ENCODE peak calls at places on chromosomes 11 and 22, in six cellular contexts. M is suprapubic skin, N is spleen, I is erythroblast, J is endothelial cell of umbilical vein, L is lower leg skin. D is an unnamed sample.

GRCh38 chr11:37988031-37988430 is 1390.0 kb upstream of the RAG2 start:
- DNase-seq in M (no peak), I (no peak), N (no peak), J (peak), L (no peak), D (no peak)

GRCh38 chr11:118870396-118871343 is 13.0 kb upstream of the CXCR5 start:
- DNase-seq in L (no peak), J (no peak), I (no peak), N (peak), M (no peak), D (no peak)

GRCh38 chr22:24994070-24994763 is 41.7 kb downstream of the KIAA1671 start:
- DNase-seq in J (no peak), N (no peak), I (no peak), L (no peak), M (no peak), D (peak)

GRCh38 chr11:88312665-88313064 is 24.9 kb downstream of the CTSC start:
- DNase-seq in I (no peak), L (no peak), J (no peak), M (no peak), N (no peak), D (no peak)

GRCh38 chr11:103993502-103993901 is 42.9 kb upstream of the DDI1 start:
- DNase-seq in L (no peak), J (no peak), I (no peak), M (no peak), N (no peak), D (no peak)

GRCh38 chr11:3860360-3860759 is 4.9 kb downstream of the STIM1 start:
- DNase-seq in L (no peak), I (no peak), N (no peak), J (no peak), M (no peak), D (no peak)

GRCh38 chr22:19146215-19146968 is 1.9 kb upstream of the ESS2 start:
- DNase-seq in I (no peak), L (no peak), N (peak), M (no peak), J (no peak), D (no peak)

GRCh38 chr11:117887431-117888139 is 11.1 kb upstream of the FXYD6 start:
- DNase-seq in M (no peak), J (no peak), I (no peak), L (peak), N (no peak), D (no peak)

GRCh38 chr22:48709453-48709852 is 1118.2 kb downstream of the BRD1 start:
- DNase-seq in I (no peak), M (no peak), J (no peak), L (no peak), N (peak), D (no peak)

GRCh38 chr22:19122752-19123492 is 710 bp upstream of the DGCR2 start:
- DNase-seq in M (no peak), J (no peak), I (peak), L (no peak), N (no peak), D (peak)

GRCh38 chr11:129490004-129490403 is 114.4 kb downstream of the BARX2 start:
- DNase-seq in J (no peak), M (no peak), L (no peak), N (no peak), I (no peak), D (no peak)

GRCh38 chr11:10493041-10493663 is 38.1 kb downstream of the AMPD3 start:
- DNase-seq in N (no peak), J (no peak), L (peak), I (no peak), M (no peak), D (no peak)

GRCh38 chr11:92276773-92277172 is 52.2 kb downstream of the FAT3 start:
- DNase-seq in L (no peak), M (no peak), J (peak), I (no peak), N (no peak), D (no peak)

GRCh38 chr22:42962295-42963230 is 52.4 kb downstream of the PACSIN2 start:
- DNase-seq in L (no peak), I (peak), J (no peak), M (peak), N (no peak), D (no peak)

GRCh38 chr11:83008581-83008923 is 63.1 kb downstream of the RAB30 start:
- DNase-seq in M (no peak), I (no peak), L (no peak), N (no peak), J (no peak), D (peak)

GRCh38 chr11:46119352-46120216 is 1.7 kb downstream of the PHF21A start:
- DNase-seq in I (peak), M (no peak), J (peak), L (no peak), N (peak), D (no peak)

GRCh38 chr11:86931965-86932332 is 23.2 kb downstream of the FZD4 start:
- DNase-seq in N (no peak), L (no peak), J (peak), I (peak), M (no peak), D (no peak)

GRCh38 chr22:20547029-20547428 is 39.6 kb downstream of the MED15 start:
- DNase-seq in J (no peak), M (no peak), I (no peak), L (no peak), N (no peak), D (no peak)

GRCh38 chr11:127789887-127790286 is 789.3 kb upstream of the KIRREL3 start:
- DNase-seq in M (no peak), I (peak), N (no peak), L (no peak), J (no peak), D (no peak)

GRCh38 chr11:112859787-112860186 is 101.4 kb upstream of the NCAM1 start:
- DNase-seq in M (no peak), L (no peak), I (no peak), N (no peak), J (no peak), D (no peak)

GRCh38 chr11:11391796-11392195 is 38.7 kb upstream of the CSNK2A3 start:
- DNase-seq in M (no peak), N (no peak), I (no peak), J (peak), L (no peak), D (peak)

GRCh38 chr11:133957926-133958325 is 1.2 kb upstream of the IGSF9B start:
- DNase-seq in J (no peak), L (no peak), M (no peak), I (no peak), N (no peak), D (no peak)

GRCh38 chr22:41256254-41256897 is 15.6 kb upstream of the CHADL start:
- DNase-seq in J (peak), L (no peak), M (no peak), I (no peak), N (no peak), D (peak)

GRCh38 chr11:127226959-127227358 is 226.4 kb upstream of the KIRREL3 start:
- DNase-seq in J (no peak), N (no peak), I (no peak), L (no peak), M (no peak), D (no peak)

GRCh38 chr11:29448246-29448877 is 568.5 kb downstream of the KCNA4 start:
- DNase-seq in M (no peak), I (no peak), J (peak), N (no peak), L (no peak), D (peak)

GRCh38 chr22:16937811-16938210 is 70.2 kb downstream of the GAB4 start:
- DNase-seq in M (no peak), J (no peak), I (no peak), L (no peak), N (no peak), D (no peak)

GRCh38 chr22:30694171-30694637 is 470 bp upstream of the OSBP2 start:
- DNase-seq in I (peak), M (no peak), J (peak), L (peak), N (peak), D (no peak)

GRCh38 chr11:73538381-73538872 is 59.5 kb downstream of the FAM168A start:
- DNase-seq in J (peak), I (no peak), N (no peak), L (no peak), M (no peak), D (no peak)

GRCh38 chr11:31340903-31341572 is 28.5 kb downstream of the DCDC1 start:
- DNase-seq in N (no peak), M (no peak), I (peak), J (peak), L (no peak), D (peak)

GRCh38 chr11:64246874-64247728 is at the start of gene PPP1R14B:
- DNase-seq in J (peak), I (peak), L (peak), M (peak), N (peak), D (no peak)
- TF ChIP-seq POLR2A in J (peak), I (peak), L (no peak), M (no peak), N (no peak), D (no peak)

GRCh38 chr11:61805146-61805545 is 11.7 kb downstream of the FADS1 start:
- DNase-seq in L (no peak), M (no peak), J (no peak), I (no peak), N (peak), D (no peak)
- TF ChIP-seq POLR2A in L (no peak), M (no peak), J (no peak), I (no peak), N (no peak), D (no peak)

GRCh38 chr11:33687733-33688479 is 12.7 kb downstream of the C11orf91 start:
- DNase-seq in L (no peak), I (peak), M (no peak), J (peak), N (no peak), D (peak)
- TF ChIP-seq POLR2A in L (no peak), I (no peak), M (no peak), J (no peak), N (no peak), D (no peak)

GRCh38 chr11:64305691-64306562 is 603 bp downstream of the ESRRA start:
- DNase-seq in J (peak), L (peak), N (peak), M (peak), I (peak), D (no peak)

GRCh38 chr11:64304032-64304315 is 1.4 kb upstream of the ESRRA start:
- DNase-seq in J (no peak), M (no peak), I (no peak), N (no peak), L (no peak), D (no peak)

GRCh38 chr11:64306563-64306875 is 1.2 kb downstream of the ESRRA start:
- DNase-seq in J (no peak), N (no peak), L (no peak), M (no peak), I (no peak), D (no peak)

GRCh38 chr11:64304316-64305072 is 830 bp upstream of the ESRRA start:
- DNase-seq in J (peak), M (peak), I (peak), N (peak), L (peak), D (peak)

GRCh38 chr11:64305075-64305690 is at the start of gene ESRRA:
- DNase-seq in I (peak), L (peak), N (peak), J (peak), M (peak), D (peak)
- TF ChIP-seq POLR2A in I (no peak), L (no peak), N (no peak), J (no peak), M (no peak), D (peak)

GRCh38 chr11:108027057-108027456 is 18.4 kb downstream of the CUL5 start:
- DNase-seq in M (no peak), N (no peak), J (no peak), I (peak), L (no peak), D (no peak)
- TF ChIP-seq POLR2A in M (no peak), N (no peak), J (no peak), I (no peak), L (no peak), D (no peak)

DNA sequence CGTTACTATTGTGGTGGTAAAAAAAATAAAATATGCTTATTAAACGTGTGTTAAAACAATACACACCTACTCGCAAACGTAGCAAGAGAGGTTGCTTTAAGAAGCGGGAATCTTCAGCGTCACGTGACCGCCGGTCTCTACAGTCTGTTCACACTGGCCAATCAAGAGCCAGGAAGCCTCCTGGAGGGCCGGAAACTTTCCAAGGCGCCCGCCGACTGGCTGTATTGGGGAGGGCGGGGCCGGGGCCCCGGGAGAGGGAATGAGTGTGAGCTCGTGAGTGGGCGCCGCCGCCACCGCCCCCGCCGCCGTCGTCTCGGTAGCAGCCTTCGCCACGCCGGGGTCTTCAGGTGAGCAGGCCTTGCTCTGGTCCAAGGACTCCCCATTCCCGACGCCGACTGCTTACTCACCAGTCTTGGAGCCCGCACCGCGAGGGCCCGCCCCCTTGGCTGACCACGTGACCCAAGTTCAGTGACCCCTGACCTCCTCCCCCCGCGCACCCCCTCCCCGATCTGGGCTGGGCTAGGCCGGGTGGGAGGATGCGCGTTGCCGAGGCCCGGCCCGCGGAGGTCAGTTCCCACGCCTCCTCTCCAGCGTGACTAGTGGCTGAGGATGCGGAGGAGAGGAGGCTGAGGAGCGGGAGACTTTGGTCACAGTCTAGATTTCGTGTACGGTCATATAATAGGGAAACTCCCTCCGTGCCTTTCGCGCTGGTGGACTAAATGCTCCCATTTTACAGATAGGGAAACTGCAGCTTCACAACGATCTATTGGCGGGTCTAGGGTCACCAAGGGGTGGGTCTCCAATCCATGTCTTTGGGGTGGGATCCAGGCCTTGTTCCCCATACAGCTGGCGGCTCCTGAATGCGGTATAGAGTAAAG is at the start of gene TAF6L:
- DNase-seq in J (peak), I (peak), N (peak), M (peak), L (peak), D (peak)
- TF ChIP-seq POLR2A in J (peak), I (peak), N (peak), M (peak), L (no peak), D (peak)

D was measured in H54.